ENCODE peak calls at places on chromosomes 5 and 9, in seven cellular contexts. E is EL, J is substantia nigra, R is left kidney, F is NCI-H1436 treated with DMSO at 0.1 percent for 48 hours, K is aorta, A is HT1080. U is an unnamed sample.

GRCh38 chr5:60487885-60488425 is 212.0 kb downstream of the DEPDC1B start:
- DNase-seq in K (no peak), E (peak), F (no peak), R (peak), A (peak), J (no peak), U (no peak)

GRCh38 chr9:114592356-114592755 is 4.8 kb downstream of the ATP6V1G1 start:
- DNase-seq in R (no peak), A (peak), F (no peak), E (peak), K (no peak), J (no peak), U (no peak)

GRCh38 chr5:160048131-160048530 is 39.2 kb downstream of the TTC1 start:
- DNase-seq in E (no peak), K (no peak), R (no peak), A (no peak), F (no peak), J (no peak), U (no peak)

GRCh38 chr5:6758201-6758600 is 45.0 kb downstream of the TENT4A start:
- DNase-seq in E (no peak), J (no peak), R (no peak), A (no peak), K (no peak), F (no peak), U (no peak)

GRCh38 chr5:150017606-150018005 is 17.1 kb downstream of the HMGXB3 start:
- DNase-seq in J (no peak), R (no peak), K (no peak), A (peak), F (no peak), E (peak), U (no peak)

GRCh38 chr9:82923410-82924242 is 139.3 kb downstream of the RASEF start:
- DNase-seq in J (no peak), A (no peak), F (no peak), R (peak), E (peak), K (no peak), U (no peak)

GRCh38 chr9:13974891-13975290 is 339.1 kb downstream of the NFIB start:
- DNase-seq in A (no peak), E (no peak), J (no peak), K (no peak), R (no peak), F (no peak), U (no peak)

GRCh38 chr9:91033802-91034201 is 232.2 kb downstream of the SYK start:
- DNase-seq in J (no peak), R (no peak), F (no peak), K (no peak), E (peak), A (peak), U (no peak)

GRCh38 chr5:160230686-160231527 is 1.6 kb downstream of the FABP6 start:
- DNase-seq in K (peak), J (no peak), R (no peak), E (peak), F (no peak), A (peak), U (no peak)

U was measured in suprapubic skin.